ENCODE peak calls at places on chromosomes 16 and 17, in nine cellular contexts. N is upper lobe of right lung; Q is AG08395; U is NCI-H2171 treated with DMSO at 0.1 percent for 48 hours; W is body of pancreas; C is GM18507; K is ELR; O is stimulated activated CD4-positive, alpha-beta T cell treated with anti-CD3 and anti-CD28 coated beads, Interleukin-1b, Interleukin-23, amount 100 ng/mL, for 1 hour; X is HEK293T. Z is an unnamed sample.
A peak's percentile ranks its signal among the peaks of the same experiment; 100 is the strongest.

GRCh38 chr17:28216528-28216927 is 102.5 kb upstream of the TMEM97 start:
- DNase-seq in U (no peak), K (peak; percentile 80), N (no peak), X (no peak), Q (peak; percentile 54), O (no peak), C (no peak), W (no peak), Z (peak; percentile 58)

GRCh38 chr16:54236761-54237160 is 49.8 kb downstream of the IRX3 start:
- DNase-seq in C (no peak), Q (peak; percentile 46), X (no peak), O (no peak), K (peak; percentile 51), U (no peak), N (no peak), W (no peak), Z (peak; percentile 51)

GRCh38 chr17:50443492-50444051 is 17.6 kb downstream of the ACSF2 start:
- DNase-seq in C (no peak), N (no peak), X (peak; percentile 49), K (no peak), U (peak; percentile 76), Q (no peak), W (no peak), O (no peak), Z (no peak)

GRCh38 chr17:77889135-77889505 is 69.4 kb upstream of the TNRC6C start:
- DNase-seq in U (no peak), Q (no peak), C (no peak), O (no peak), X (no peak), W (no peak), N (peak; percentile 30), K (no peak), Z (no peak)

GRCh38 chr16:79469999-79470398 is 130.5 kb downstream of the MAF start:
- DNase-seq in W (peak; percentile 14), O (no peak), Q (no peak), X (no peak), N (no peak), C (no peak), U (no peak), K (no peak), Z (no peak)

GRCh38 chr17:45428050-45428953 is 4.4 kb downstream of the ARHGAP27 start:
- DNase-seq in Q (peak; percentile 80), N (peak; percentile 88), X (peak; percentile 83), U (peak; percentile 82), W (peak; percentile 73), K (peak; percentile 78), O (peak; percentile 49), C (no peak), Z (peak; percentile 17)

GRCh38 chr17:73625006-73625405 is 19.2 kb downstream of the SDK2 start:
- DNase-seq in X (no peak), W (no peak), Q (no peak), U (peak; percentile 12), O (no peak), K (no peak), C (no peak), N (no peak), Z (no peak)

GRCh38 chr16:79598341-79599181 is 2.0 kb downstream of the MAF start:
- DNase-seq in W (peak; percentile 43), U (peak; percentile 62), X (peak; percentile 53), C (no peak), K (no peak), N (peak; percentile 79), O (no peak), Q (no peak), Z (no peak)

GRCh38 chr17:67359960-67360817 is 6.2 kb downstream of the PSMD12 start:
- DNase-seq in U (peak; percentile 31), K (peak; percentile 66), O (no peak), N (no peak), W (no peak), X (no peak), Q (peak; percentile 28), C (no peak), Z (no peak)

GRCh38 chr16:12381662-12382061 is 405.1 kb downstream of the SNX29 start:
- DNase-seq in Q (no peak), O (no peak), U (no peak), K (no peak), N (no peak), X (no peak), C (no peak), W (no peak), Z (no peak)

GRCh38 chr17:32863559-32863958 is 13.4 kb downstream of the MYO1D start:
- DNase-seq in O (no peak), X (no peak), K (no peak), U (no peak), C (no peak), W (no peak), Q (no peak), N (no peak), Z (no peak)

GRCh38 chr16:52929478-52929877 is 123.2 kb downstream of the CHD9NB start:
- DNase-seq in K (no peak), U (no peak), Q (no peak), O (no peak), C (no peak), N (no peak), X (no peak), W (no peak), Z (no peak)

GRCh38 chr17:40647549-40648325 is at the start of gene SMARCE1:
- DNase-seq in X (peak; percentile 56), N (peak; percentile 88), O (peak; percentile 24), Q (peak; percentile 71), K (peak; percentile 82), C (peak; percentile 51), U (peak; percentile 77), W (peak; percentile 66), Z (peak; percentile 51)

GRCh38 chr17:7889166-7889584 is 586 bp downstream of the CHD3 start:
- DNase-seq in K (peak; percentile 93), N (peak; percentile 99), C (no peak), W (peak; percentile 100), X (peak; percentile 26), O (no peak), Q (peak; percentile 96), U (peak; percentile 92), Z (peak; percentile 90)

GRCh38 chr17:77959216-77959925 is 868 bp downstream of the TNRC6C start:
- DNase-seq in U (peak; percentile 74), Q (peak; percentile 7), K (peak; percentile 40), W (no peak), C (no peak), O (no peak), N (no peak), X (no peak), Z (no peak)

GRCh38 chr16:68436581-68436980 is 11.7 kb downstream of the SMPD3 start:
- DNase-seq in O (no peak), Q (no peak), U (no peak), K (peak; percentile 22), N (no peak), W (no peak), C (no peak), X (no peak), Z (no peak)

GRCh38 chr17:52986056-52986662 is 827.6 kb upstream of the CA10 start:
- DNase-seq in O (no peak), C (no peak), W (no peak), K (no peak), U (no peak), N (no peak), Q (no peak), X (no peak), Z (no peak)

GRCh38 chr16:4649744-4650442 is 25.3 kb downstream of the MGRN1 start:
- DNase-seq in O (no peak), C (no peak), N (no peak), Q (no peak), X (no peak), W (no peak), U (no peak), K (no peak), Z (no peak)

GRCh38 chr17:42118545-42118944 is 2.6 kb downstream of the KAT2A start:
- DNase-seq in W (no peak), O (no peak), X (peak; percentile 45), Q (no peak), K (peak; percentile 52), C (no peak), U (peak; percentile 58), N (no peak), Z (no peak)

GRCh38 chr16:6266703-6267102 is 1065.9 kb upstream of the RBFOX1 start:
- DNase-seq in U (no peak), W (no peak), C (no peak), O (no peak), Q (no peak), K (no peak), X (no peak), N (no peak), Z (no peak)

GRCh38 chr16:84368327-84368996 is at the start of gene ATP2C2:
- DNase-seq in Q (no peak), W (peak; percentile 62), N (peak; percentile 92), X (no peak), O (no peak), C (no peak), K (no peak), U (peak; percentile 48), Z (no peak)

GRCh38 chr17:73956169-73956568 is 247.3 kb upstream of the RPL38 start:
- DNase-seq in X (no peak), K (no peak), U (no peak), W (no peak), O (no peak), C (no peak), Q (no peak), N (no peak), Z (no peak)

GRCh38 chr17:50468120-50469004 is at the start of gene CHAD:
- DNase-seq in U (no peak), X (no peak), K (no peak), O (no peak), C (no peak), N (no peak), W (no peak), Q (peak; percentile 41), Z (no peak)

GRCh38 chr17:29167393-29168078 is 12.7 kb downstream of the MYO18A start:
- DNase-seq in K (no peak), U (no peak), O (no peak), N (no peak), Q (no peak), X (no peak), C (no peak), W (no peak), Z (no peak)

GRCh38 chr17:40345161-40346034 is 19.1 kb downstream of the GJD3 start:
- DNase-seq in W (peak; percentile 86), O (no peak), X (no peak), U (peak; percentile 69), K (peak; percentile 74), Q (no peak), C (no peak), N (peak; percentile 88), Z (no peak)

GRCh38 chr17:3935825-3936355 is 19.6 kb upstream of the P2RX1 start:
- DNase-seq in W (no peak), X (no peak), N (no peak), K (peak; percentile 59), C (no peak), U (no peak), Q (no peak), O (no peak), Z (no peak)

GRCh38 chr17:57356722-57357391 is 100.5 kb downstream of the MSI2 start:
- DNase-seq in C (no peak), K (no peak), X (no peak), O (no peak), Q (no peak), W (no peak), N (no peak), U (peak; percentile 61), Z (no peak)

GRCh38 chr16:13931845-13932244 is 11.9 kb downstream of the ERCC4 start:
- DNase-seq in C (no peak), U (no peak), K (no peak), N (no peak), W (no peak), X (no peak), O (no peak), Q (no peak), Z (no peak)

GRCh38 chr17:79808763-79809529 is 12.1 kb upstream of the CBX8 start:
- DNase-seq in K (no peak), X (no peak), O (no peak), N (no peak), W (peak; percentile 69), U (peak; percentile 36), Q (no peak), C (no peak), Z (no peak)

GRCh38 chr17:56136316-56136715 is 17.0 kb upstream of the ANKFN1 start:
- DNase-seq in U (no peak), O (no peak), N (no peak), W (no peak), K (no peak), C (no peak), X (no peak), Q (no peak), Z (no peak)

GRCh38 chr17:15263206-15263579 is 1.9 kb downstream of the PMP22 start:
- DNase-seq in W (peak; percentile 67), K (peak; percentile 71), N (peak; percentile 78), O (no peak), X (peak; percentile 53), U (no peak), C (no peak), Q (peak; percentile 86), Z (peak; percentile 89)